ENCODE peak calls at places on chromosomes 12 and 14, in eight cellular contexts. F is tibial artery, Z is lower leg skin, T is naive B cell, A is body of pancreas, E is caudate nucleus, Q is HuH-7.5, W is left lung. V is an unnamed sample.

GRCh38 chr12:92557422-92557724 is 145.4 kb upstream of the PLEKHG7 start:
- DNase-seq in Z (no peak), T (no peak), Q (no peak), W (no peak), F (no peak), A (no peak), E (no peak), V (no peak)

GRCh38 chr14:23546450-23547035 is 5.0 kb downstream of the ZFHX2 start:
- DNase-seq in Q (no peak), F (no peak), A (no peak), E (no peak), W (peak), T (no peak), Z (no peak), V (no peak)

GRCh38 chr12:60191271-60191670 is 595.4 kb downstream of the SLC16A7 start:
- DNase-seq in A (no peak), Z (no peak), T (no peak), Q (no peak), E (no peak), W (no peak), F (no peak), V (no peak)

GRCh38 chr14:20382526-20382925 is 30.8 kb downstream of the TEP1 start:
- DNase-seq in W (no peak), E (no peak), F (no peak), A (no peak), Q (no peak), T (no peak), Z (no peak), V (no peak)

GRCh38 chr14:37063467-37064240 is 108.8 kb downstream of the SLC25A21 start:
- DNase-seq in Q (no peak), F (no peak), A (no peak), Z (no peak), T (no peak), W (no peak), E (no peak), V (no peak)

GRCh38 chr14:69877492-69877891 is 1.7 kb upstream of the SMOC1 start:
- DNase-seq in A (peak), E (no peak), Z (no peak), F (no peak), T (no peak), W (no peak), Q (no peak), V (no peak)

GRCh38 chr12:62631531-62632520 is 165.2 kb downstream of the MON2 start:
- DNase-seq in A (peak), F (peak), Q (peak), T (peak), Z (peak), W (peak), E (peak), V (peak)

GRCh38 chr12:7749442-7749841 is 2.3 kb upstream of the CLEC4C start:
- DNase-seq in T (peak), Z (no peak), E (no peak), A (no peak), F (no peak), W (no peak), Q (no peak), V (no peak)